ENCODE peak calls at places on chromosomes 12 and 14, in five cellular contexts. E, X, O, Y and N are unnamed samples.

GRCh38 chr12:50786498-50787231 is 22.8 kb downstream of the ATF1 start:
- DNase-seq in E (peak), Y (no peak), O (no peak), X (no peak), N (peak)

GRCh38 chr14:43795600-43796228 is 711.4 kb downstream of the FSCB start:
- DNase-seq in O (no peak), Y (no peak), X (no peak), E (no peak), N (peak)

GRCh38 chr12:77010637-77011548 is 54.5 kb downstream of the E2F7 start:
- DNase-seq in O (peak), Y (peak), E (peak), X (peak), N (peak)

GRCh38 chr14:104344815-104345214 is 206.4 kb downstream of the KIF26A start:
- DNase-seq in X (no peak), O (no peak), E (no peak), Y (no peak), N (no peak)

GRCh38 chr14:67166450-67166853 is 22.8 kb upstream of the GARIN2 start:
- DNase-seq in X (peak), O (no peak), Y (peak), E (peak), N (peak)

GRCh38 chr12:116050266-116050665 is 227.2 kb downstream of the MED13L start:
- DNase-seq in X (no peak), E (no peak), O (no peak), Y (no peak), N (peak)

GRCh38 chr12:116143883-116144266 is 133.6 kb downstream of the MED13L start:
- DNase-seq in O (no peak), Y (no peak), E (no peak), X (no peak), N (peak)

GRCh38 chr12:53754196-53754595 is 2.4 kb upstream of the CISTR start:
- DNase-seq in X (no peak), Y (no peak), O (no peak), E (no peak), N (no peak)

GRCh38 chr14:75418779-75419768 is 8.7 kb upstream of the JDP2 start:
- DNase-seq in Y (peak), X (no peak), E (no peak), O (no peak), N (no peak)

GRCh38 chr14:104091927-104092771 is 6.6 kb downstream of the ASPG start:
- DNase-seq in Y (peak), X (no peak), E (no peak), O (peak), N (no peak)

GRCh38 chr12:42255875-42256261 is 17.8 kb upstream of the YAF2 start:
- DNase-seq in E (no peak), O (no peak), Y (no peak), X (no peak), N (no peak)

GRCh38 chr12:42260518-42260917 is 22.5 kb upstream of the YAF2 start:
- DNase-seq in O (no peak), E (no peak), X (no peak), Y (no peak), N (no peak)

GRCh38 chr12:42259699-42260098 is 21.7 kb upstream of the YAF2 start:
- DNase-seq in Y (no peak), E (no peak), X (no peak), O (no peak), N (no peak)

GRCh38 chr12:42255221-42255874 is 17.3 kb upstream of the YAF2 start:
- DNase-seq in E (no peak), Y (no peak), X (no peak), O (no peak), N (no peak)
- TF ChIP-seq CTCF in E (no peak), Y (no peak), X (no peak), O (no peak), N (no peak)

DNA sequence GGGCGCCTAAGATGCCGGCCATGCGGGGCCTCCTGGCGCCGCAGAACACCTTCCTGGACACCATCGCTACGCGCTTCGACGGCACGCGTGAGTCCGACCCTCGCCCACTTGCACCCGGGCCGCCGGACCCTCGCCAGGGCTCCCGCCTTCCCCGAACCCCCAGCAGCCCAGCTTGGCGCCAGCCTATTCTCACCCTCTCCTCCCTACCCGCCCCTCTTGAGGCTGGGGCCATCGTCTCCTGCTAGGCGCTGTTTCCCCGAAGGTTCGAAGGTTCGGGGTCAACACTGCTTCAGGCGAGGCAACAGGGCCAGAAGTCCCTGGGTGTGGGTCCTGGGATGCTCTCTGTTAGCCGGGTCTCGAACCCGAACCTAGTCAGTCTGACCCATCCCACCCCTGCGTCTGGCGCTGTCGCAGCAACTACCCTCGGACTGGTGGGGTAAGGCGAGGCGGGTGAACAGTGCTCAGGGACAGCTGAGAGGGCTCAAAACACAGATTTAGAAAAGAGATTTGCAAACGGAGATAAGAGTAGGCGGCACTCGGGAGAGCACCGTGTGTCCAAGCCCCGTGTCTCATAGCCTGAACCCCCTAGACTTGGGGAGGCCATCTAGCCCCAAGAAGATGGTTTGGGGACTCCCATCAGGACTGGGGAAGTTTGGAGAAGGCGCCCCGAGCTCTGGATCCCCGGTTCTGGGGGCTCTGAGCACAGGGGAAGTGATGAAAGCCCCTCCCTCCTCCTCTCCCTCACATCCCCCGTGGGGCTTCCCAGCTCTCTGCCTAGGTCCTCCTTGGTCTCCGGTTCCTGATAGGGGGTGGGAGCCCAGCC is 787 bp downstream of the KCNH3 start:
- DNase-seq in O (no peak), X (no peak), E (no peak), Y (no peak), N (no peak)
- H3K4me3 ChIP-seq in O (no peak), X (peak), E (no peak), Y (no peak), N (no peak)

GRCh38 chr12:39835517-39836489 is 216.2 kb upstream of the ABCD2 start:
- DNase-seq in O (no peak), Y (no peak), X (no peak), E (no peak), N (no peak)
- TF ChIP-seq CTCF in O (no peak), Y (no peak), X (no peak), E (no peak), N (no peak)

DNA sequence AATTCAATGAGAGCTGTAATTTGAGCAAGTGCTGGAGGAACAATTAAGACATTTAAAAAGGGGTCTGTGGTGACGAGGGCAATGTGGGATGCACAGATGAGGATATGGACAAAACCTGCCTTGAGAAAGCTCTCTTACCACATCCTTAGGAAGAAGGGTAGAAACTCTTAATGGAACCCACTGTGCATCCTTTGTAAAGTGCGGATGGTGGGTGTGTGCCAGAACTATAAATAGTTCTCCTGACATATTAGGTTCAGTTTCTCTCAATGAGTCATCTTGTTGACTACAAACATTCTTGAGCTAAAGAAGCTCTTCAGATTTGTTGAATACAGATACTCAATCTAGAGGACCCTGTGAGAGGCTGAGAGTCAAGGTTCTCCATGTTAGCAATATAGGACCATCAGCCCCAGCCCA is 106.1 kb upstream of the ANO4 start:
- DNase-seq in X (no peak), E (no peak), O (no peak), Y (no peak), N (peak)
- H3K4me3 ChIP-seq in X (no peak), E (no peak), O (no peak), Y (no peak), N (no peak)

DNA sequence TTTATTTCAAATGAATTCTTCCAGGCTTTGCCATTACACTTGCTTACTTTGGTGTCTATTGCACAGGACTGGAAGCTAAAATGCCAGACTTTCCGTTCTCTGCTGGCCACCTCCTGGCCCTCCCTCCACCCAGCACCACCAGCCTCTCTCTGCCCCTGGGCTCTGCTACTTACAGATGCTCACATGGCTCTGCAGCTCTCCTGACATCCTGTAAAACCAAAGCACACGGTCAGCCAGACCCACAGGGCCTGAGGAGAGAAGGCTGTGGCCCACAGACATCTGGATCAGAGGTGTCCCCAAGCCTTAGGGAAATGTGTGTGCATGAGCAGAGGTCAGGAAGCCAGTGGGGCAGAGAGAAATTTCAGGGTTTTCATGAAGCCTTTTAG is 11.6 kb upstream of the KRT1 start:
- DNase-seq in Y (no peak), X (no peak), E (no peak), O (no peak), N (no peak)
- TF ChIP-seq CTCF in Y (no peak), X (no peak), E (no peak), O (no peak), N (no peak)

DNA sequence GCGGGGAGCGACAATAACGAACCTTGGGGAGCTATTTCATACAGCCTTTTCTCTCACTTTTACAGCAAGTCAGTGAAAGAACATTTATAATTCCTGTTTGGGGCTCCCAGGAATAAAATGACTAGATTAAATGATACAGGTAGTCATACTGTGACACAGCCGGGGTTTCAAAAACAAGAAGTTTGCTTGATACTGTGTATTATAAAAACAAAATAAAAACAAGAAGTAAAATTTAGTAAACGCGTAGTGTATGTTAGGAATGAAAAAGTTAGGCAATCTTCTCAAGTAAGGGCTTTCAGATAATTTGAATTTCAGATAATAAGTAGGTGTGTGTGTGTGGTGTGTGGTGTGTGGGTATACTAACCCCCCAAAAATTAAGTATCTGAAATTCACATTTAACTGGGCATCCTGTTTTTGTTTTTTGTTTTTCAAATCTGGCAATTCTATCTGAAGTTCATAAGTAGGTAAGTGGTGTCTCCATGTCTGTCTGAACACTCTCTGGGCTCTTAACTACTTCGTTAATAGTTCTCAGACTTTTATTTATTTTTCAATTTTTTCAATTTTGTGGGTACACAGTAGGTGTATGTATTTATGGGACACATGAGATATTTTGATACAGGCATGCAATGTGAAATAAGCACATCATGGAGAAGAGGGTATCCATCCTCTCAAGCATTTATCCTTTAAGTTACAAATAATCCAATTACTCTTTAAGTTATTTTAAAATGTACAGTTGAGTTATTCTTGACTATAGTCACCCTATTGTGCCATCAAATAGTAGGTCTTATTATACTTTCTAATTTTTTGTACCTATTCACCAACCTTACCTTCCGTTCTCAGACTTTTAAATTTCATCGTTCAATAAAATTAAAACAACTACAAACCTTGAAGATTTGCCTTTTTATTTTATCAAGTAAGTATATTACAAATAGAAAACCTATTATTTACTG is 649 bp upstream of the DCTN2 start:
- DNase-seq in X (no peak), Y (no peak), O (no peak), E (no peak), N (no peak)
- H3K4me3 ChIP-seq in X (peak), Y (peak), O (no peak), E (peak), N (peak)

GRCh38 chr12:60106207-60106606 is 510.4 kb downstream of the SLC16A7 start:
- DNase-seq in O (no peak), Y (no peak), E (no peak), X (no peak), N (peak)
- TF ChIP-seq CTCF in O (no peak), Y (no peak), E (no peak), X (no peak), N (peak)